ENCODE peak calls at places on chromosomes 4 and X, in five cellular contexts. U is GM23338, F is MM.1S, V is neural progenitor cell, I is OCI-LY7. M is an unnamed sample.

GRCh38 chr4:139844057-139844456 is 178.4 kb downstream of the MGST2 start:
- DNase-seq in U (no peak), F (no peak), V (no peak), I (no peak), M (no peak)

GRCh38 chr4:1027219-1027915 is 15.9 kb downstream of the FGFRL1 start:
- DNase-seq in U (no peak), F (no peak), V (no peak), I (no peak), M (no peak)

GRCh38 chrX:11193035-11193469 is 81.9 kb downstream of the HCCS start:
- DNase-seq in U (no peak), F (no peak), V (no peak), I (no peak), M (no peak)

GRCh38 chr4:76435689-76436176 is 704 bp downstream of the SHROOM3 start:
- DNase-seq in U (peak; percentile 73), F (no peak), V (peak; percentile 63), I (no peak), M (no peak)

GRCh38 chr4:108141213-108142045 is 27.3 kb downstream of the LEF1 start:
- DNase-seq in U (peak; percentile 37), F (no peak), V (no peak), I (no peak), M (no peak)

GRCh38 chr4:111991163-111991562 is 154.1 kb upstream of the FAM241A start:
- DNase-seq in U (no peak), F (peak; percentile 51), V (no peak), I (peak; percentile 10), M (no peak)

GRCh38 chr4:94690851-94691254 is 66.9 kb upstream of the BMPR1B start:
- DNase-seq in U (no peak), F (no peak), V (no peak), I (no peak), M (no peak)

GRCh38 chr4:72592076-72592475 is 23.1 kb upstream of the ADAMTS3 start:
- DNase-seq in U (no peak), F (no peak), V (no peak), I (no peak), M (no peak)

GRCh38 chrX:118181030-118181429 is 64.4 kb upstream of the KLHL13 start:
- DNase-seq in U (no peak), F (no peak), V (no peak), I (no peak), M (no peak)

GRCh38 chrX:8242431-8242830 is 71.4 kb upstream of the VCX2 start:
- DNase-seq in U (no peak), F (no peak), V (no peak), I (no peak), M (no peak)

GRCh38 chrX:16312761-16313623 is 145.7 kb downstream of the MAGEB17 start:
- DNase-seq in U (peak; percentile 10), F (no peak), V (no peak), I (no peak), M (no peak)

GRCh38 chr4:182280439-182281111 is 37.4 kb downstream of the TENM3 start:
- DNase-seq in U (no peak), F (no peak), V (no peak), I (no peak), M (no peak)
- H3K4me3 ChIP-seq in U (no peak overlapping the region), F (no peak overlapping the region), V (no peak overlapping the region), I (no peak overlapping the region), M (no peak overlapping the region)

GRCh38 chr4:154732669-154733068 is 11.1 kb upstream of the LRAT start:
- DNase-seq in U (no peak), F (no peak), V (no peak), I (no peak), M (no peak)
- H2AFZ ChIP-seq in U (no peak overlapping the region), F (no peak overlapping the region), V (no peak overlapping the region), I (no peak overlapping the region), M (no peak overlapping the region)

DNA sequence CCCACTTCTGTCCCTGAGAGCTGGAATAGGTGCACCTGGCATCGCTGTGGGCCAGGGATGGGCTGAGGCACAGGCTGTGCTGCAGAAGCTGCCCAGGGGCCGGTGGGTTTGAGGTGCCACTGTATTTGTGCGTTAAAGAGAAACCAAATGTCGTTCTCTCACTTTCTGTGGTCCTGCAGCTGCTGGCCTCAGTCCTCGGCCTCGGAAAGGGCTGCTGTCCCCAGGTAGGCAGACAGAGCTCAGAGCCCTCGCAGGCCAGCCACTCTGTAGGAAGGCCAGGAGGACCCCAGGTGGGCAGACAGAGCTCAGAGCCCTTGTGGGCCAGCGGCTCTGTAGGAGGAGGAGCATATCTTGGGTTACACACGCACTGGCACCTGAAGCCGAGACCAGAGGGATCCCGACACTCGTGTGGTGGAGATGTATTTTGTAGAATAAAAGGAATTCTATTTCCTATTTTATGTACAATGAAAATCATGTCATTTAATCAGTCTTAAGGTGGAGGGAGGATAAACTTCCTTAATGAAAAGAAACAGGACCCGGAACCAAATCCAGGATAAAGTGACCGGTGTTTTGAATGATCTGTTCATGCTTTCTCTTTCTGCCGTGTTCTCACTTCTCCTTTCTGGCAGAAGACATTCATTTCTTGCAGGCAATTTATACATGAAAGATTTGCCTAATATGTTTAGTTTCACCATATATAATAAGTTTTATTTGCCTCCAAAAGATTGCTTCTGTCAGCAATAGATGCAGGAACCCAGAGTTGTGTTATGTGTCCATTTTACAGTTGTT is 54.4 kb upstream of the HGFAC start:
- DNase-seq in U (no peak), F (no peak), V (no peak), I (peak; percentile 71), M (no peak)
- H3K4me3 ChIP-seq in U (no peak overlapping the region), F (peak overlapping the region; percentile 46), V (no peak overlapping the region), I (peak overlapping the region; percentile 47), M (no peak overlapping the region)

GRCh38 chr4:39045791-39046221 is 13.6 kb upstream of the TMEM156 start:
- DNase-seq in U (no peak), F (no peak), V (no peak), I (peak; percentile 40), M (peak; percentile 43)
- H2AFZ ChIP-seq in U (no peak overlapping the region), F (no peak overlapping the region), V (no peak overlapping the region), I (peak overlapping the region; percentile 3), M (peak overlapping the region; percentile 83)